ENCODE peak calls at places on chromosomes 7 and 10, in four cellular contexts. V is neuronal stem cell, K is IMR-90, Z is H1. A is an unnamed sample.
A peak's percentile ranks its signal among the peaks of the same experiment; 100 is the strongest.

GRCh38 chr10:125661942-125662515 is 20.9 kb downstream of the TEX36 start:
- DNase-seq in K (peak; percentile 55), Z (no peak), V (no peak), A (no peak)

GRCh38 chr7:154480817-154481216 is 428.6 kb downstream of the DPP6 start:
- DNase-seq in V (no peak), K (no peak), Z (no peak), A (no peak)

GRCh38 chr7:5035276-5035675 is 10.4 kb upstream of the RBAK start:
- DNase-seq in K (no peak), V (no peak), Z (no peak), A (no peak)

GRCh38 chr7:88927-89921 is 103.1 kb upstream of the FAM20C start:
- DNase-seq in Z (peak; percentile 45), V (no peak), K (peak; percentile 96), A (peak; percentile 95)

GRCh38 chr7:87600130-87601124 is at the start of gene ABCB1:
- DNase-seq in V (peak; percentile 50), Z (peak; percentile 74), K (peak; percentile 35), A (peak; percentile 56)

GRCh38 chr7:123070702-123071286 is 75.3 kb upstream of the TAS2R16 start:
- DNase-seq in Z (no peak), V (no peak), K (no peak), A (peak; percentile 29)

GRCh38 chr10:71081229-71081560 is 131.2 kb upstream of the UNC5B start:
- DNase-seq in Z (peak; percentile 19), V (no peak), K (no peak), A (no peak)

GRCh38 chr7:44638611-44639557 is 32.5 kb downstream of the OGDH start:
- DNase-seq in K (peak; percentile 75), Z (peak; percentile 48), V (no peak), A (peak; percentile 82)

GRCh38 chr10:52551036-52551435 is 221.5 kb downstream of the MBL2 start:
- DNase-seq in Z (no peak), K (no peak), V (no peak), A (no peak)

GRCh38 chr10:16187161-16187560 is 249.6 kb upstream of the PTER start:
- DNase-seq in K (no peak), V (no peak), Z (no peak), A (no peak)

GRCh38 chr10:60144099-60144498 is 237.7 kb upstream of the CCDC6 start:
- DNase-seq in V (no peak), K (no peak), Z (no peak), A (no peak)

GRCh38 chr7:134857958-134858357 is 78.5 kb downstream of the CALD1 start:
- DNase-seq in Z (no peak), V (no peak), K (no peak), A (peak; percentile 71)

GRCh38 chr10:119542990-119543813 is 683 bp upstream of the RGS10 start:
- DNase-seq in K (peak; percentile 49), Z (no peak), V (peak; percentile 44), A (peak; percentile 65)

GRCh38 chr7:85292908-85293576 is 106.2 kb upstream of the SEMA3D start:
- DNase-seq in Z (no peak), K (no peak), V (no peak), A (no peak)

GRCh38 chr7:79620291-79620690 is 166.8 kb upstream of the MAGI2 start:
- DNase-seq in V (no peak), Z (no peak), K (no peak), A (no peak)

GRCh38 chr7:4416436-4417092 is 265.5 kb upstream of the FOXK1 start:
- DNase-seq in K (no peak), Z (no peak), V (no peak), A (no peak)

GRCh38 chr7:44080686-44081265 is 1.6 kb downstream of the POLM start:
- DNase-seq in K (no peak), V (no peak), Z (no peak), A (no peak)

GRCh38 chr10:13758302-13758701 is 171.5 kb downstream of the PRPF18 start:
- DNase-seq in V (no peak), Z (no peak), K (peak; percentile 70), A (no peak)

GRCh38 chr7:142654398-142654797 is 94.9 kb upstream of the PRSS1 start:
- DNase-seq in Z (no peak), K (no peak), V (no peak), A (no peak)

GRCh38 chr7:128217030-128217805 is 23.9 kb upstream of the LEP start:
- DNase-seq in K (peak; percentile 52), Z (no peak), V (no peak), A (peak; percentile 30)

GRCh38 chr7:73701357-73701995 is 18.0 kb downstream of the STX1A start:
- DNase-seq in K (peak; percentile 33), Z (peak; percentile 92), V (no peak), A (peak; percentile 62)

GRCh38 chr7:6589829-6590644 is at the start of gene INTS15:
- DNase-seq in K (peak; percentile 77), Z (peak; percentile 87), V (peak; percentile 83), A (peak; percentile 77)

GRCh38 chr7:129076886-129077285 is 22.0 kb upstream of the TNPO3 start:
- DNase-seq in Z (no peak), K (no peak), V (no peak), A (no peak)

GRCh38 chr10:14192746-14193145 is 138.0 kb downstream of the FRMD4A start:
- DNase-seq in Z (no peak), K (no peak), V (no peak), A (no peak)

GRCh38 chr10:131113165-131113564 is 198.4 kb downstream of the TCERG1L start:
- DNase-seq in Z (no peak), V (no peak), K (no peak), A (no peak)

GRCh38 chr10:44010873-44011602 is 362.4 kb upstream of the ZNF32 start:
- DNase-seq in Z (no peak), K (peak; percentile 12), V (no peak), A (no peak)

DNA sequence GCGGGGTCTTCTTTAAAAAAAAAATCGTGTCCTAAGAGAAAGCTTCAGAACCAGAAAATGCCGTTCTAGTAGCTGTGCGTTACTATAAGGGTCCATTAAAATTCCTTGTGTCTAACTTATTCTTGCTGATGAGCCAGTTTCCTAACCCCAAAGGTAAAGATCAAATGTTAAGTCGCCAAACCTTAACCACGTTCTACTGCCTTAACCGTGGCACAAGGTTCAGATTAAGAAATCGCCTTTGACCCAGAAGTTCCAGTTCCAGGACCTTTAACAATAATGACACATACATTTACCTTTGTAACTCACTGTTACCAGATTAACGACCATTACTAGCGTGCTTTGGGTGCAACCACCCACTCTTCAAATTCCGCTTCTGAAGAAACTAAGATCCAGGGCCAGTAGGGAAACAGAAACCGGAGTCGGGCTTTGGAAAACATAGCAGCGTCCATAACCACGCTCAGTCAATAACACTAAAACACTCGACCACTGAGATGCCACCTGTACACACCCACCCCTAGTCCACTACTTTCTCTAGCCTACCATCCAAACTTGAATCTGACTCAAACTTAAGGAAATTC is 620 bp downstream of the BET1 start:
- DNase-seq in K (peak; percentile 22), Z (no peak), V (no peak), A (peak; percentile 63)
- H4K91ac ChIP-seq in K (peak overlapping the region; percentile 58), Z (no peak overlapping the region), V (no peak overlapping the region), A (no peak overlapping the region)

GRCh38 chr10:105545101-105545500 is 904.0 kb downstream of the SORCS3 start:
- DNase-seq in Z (no peak), V (no peak), K (no peak), A (no peak)
- H3K27me3 ChIP-seq in Z (no peaks in the 10 kb centered on the region), V (no peaks in the 10 kb centered on the region), K (no peaks in the 10 kb centered on the region), A (no peaks in the 10 kb centered on the region)

GRCh38 chr7:2821161-2821841 is 22.8 kb downstream of the GNA12 start:
- DNase-seq in K (peak; percentile 83), V (no peak), Z (no peak), A (peak; percentile 86)
- H4K91ac ChIP-seq in K (peak overlapping the region; percentile 97), V (no peak overlapping the region), Z (peak overlapping the region; percentile 31), A (peak overlapping the region; percentile 91)

GRCh38 chr7:148334441-148334956 is 256.1 kb upstream of the C7orf33 start:
- DNase-seq in Z (no peak), K (no peak), V (no peak), A (no peak)
- H3K27me3 ChIP-seq in Z (no peaks in the 10 kb centered on the region), K (no peaks in the 10 kb centered on the region), V (no peaks in the 10 kb centered on the region), A (peaks cover 17% of the 10 kb centered on the region)

DNA sequence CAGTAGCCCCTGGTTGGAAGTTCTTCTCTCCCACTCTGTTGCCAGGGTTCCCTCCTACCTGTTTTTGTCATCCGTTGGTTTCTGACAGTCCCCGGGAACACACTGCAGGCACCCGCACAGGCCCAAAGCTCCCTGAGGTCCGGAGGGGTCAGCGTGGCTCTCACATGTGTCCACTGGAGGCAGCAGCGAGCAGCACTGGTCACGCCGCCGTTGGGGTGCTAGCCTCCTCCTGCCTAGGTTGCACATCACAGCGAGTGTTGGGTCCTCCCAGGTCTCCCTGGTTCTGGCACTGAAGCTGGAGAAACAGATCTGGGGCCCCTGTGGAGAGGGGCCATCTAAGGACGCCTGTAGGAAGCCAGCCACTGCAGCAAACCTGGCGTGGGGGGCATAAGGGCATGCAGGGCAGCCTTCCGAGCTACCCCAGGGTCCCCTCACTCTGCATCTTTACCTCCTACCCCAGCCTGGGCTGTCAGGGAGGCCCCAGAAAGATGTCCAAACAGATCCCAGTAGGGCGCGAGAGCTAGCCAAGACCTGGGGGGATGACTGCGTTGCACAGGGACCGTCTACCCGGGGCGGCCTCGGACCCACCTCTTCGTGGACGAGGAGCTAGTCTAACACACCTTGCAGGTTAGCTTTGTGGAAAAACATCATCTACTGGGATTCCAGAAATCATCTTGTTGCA is 28.9 kb downstream of the LRRC27 start:
- DNase-seq in K (no peak), V (no peak), Z (peak; percentile 89), A (no peak)
- H4K91ac ChIP-seq in K (no peak overlapping the region), V (no peak overlapping the region), Z (no peak overlapping the region), A (no peak overlapping the region)

GRCh38 chr7:156652886-156653568 is 12.5 kb downstream of the RNF32 start:
- DNase-seq in V (no peak), K (peak; percentile 62), Z (no peak), A (no peak)
- H3K27me3 ChIP-seq in V (no peaks in the 10 kb centered on the region), K (no peaks in the 10 kb centered on the region), Z (no peaks in the 10 kb centered on the region), A (no peaks in the 10 kb centered on the region)

DNA sequence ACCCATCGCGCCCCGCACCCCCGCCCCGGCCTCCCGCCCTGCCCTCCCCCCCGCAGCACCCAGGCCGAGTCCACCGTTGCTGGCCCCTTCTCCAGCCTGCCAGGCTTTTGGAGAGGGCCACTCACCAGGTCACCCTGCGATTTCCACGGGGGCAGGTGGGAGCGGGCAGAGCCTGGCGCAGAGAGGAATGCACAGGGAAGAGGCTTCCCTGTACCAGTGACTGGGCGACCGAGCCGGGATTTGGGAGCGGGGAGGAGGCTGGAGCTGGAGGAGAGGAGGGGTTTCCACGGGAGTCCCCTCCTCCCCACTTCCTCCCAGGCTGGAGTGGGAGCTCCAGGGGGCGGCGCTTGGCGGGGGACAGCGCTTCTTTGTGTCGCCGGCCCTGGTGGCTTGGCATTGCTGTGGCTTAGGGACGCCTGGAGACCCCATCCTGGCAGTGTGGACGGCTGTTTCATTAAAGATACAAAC is 19.3 kb downstream of the TCAF1 start:
- DNase-seq in V (peak; percentile 75), K (peak; percentile 56), Z (no peak), A (peak; percentile 81)
- H4K91ac ChIP-seq in V (no peak overlapping the region), K (peak overlapping the region; percentile 42), Z (no peak overlapping the region), A (no peak overlapping the region)

GRCh38 chr7:63233881-63234280 is 764.8 kb upstream of the ZNF722 start:
- DNase-seq in K (no peak), V (no peak), Z (no peak), A (no peak)
- H3K27me3 ChIP-seq in K (no peaks in the 10 kb centered on the region), V (no peaks in the 10 kb centered on the region), Z (no peaks in the 10 kb centered on the region), A (no peaks in the 10 kb centered on the region)